ENCODE peak calls at places on chromosomes 5 and 9, in six cellular contexts. One of them, this sample, is unnamed.

GRCh38 chr9:107951511-107951910 is 461.9 kb upstream of the KLF4 start:
- DNase-seq in AG09319: no peak
- DNase-seq in PC-9: no peak
- DNase-seq in heart left ventricle: no peak
- DNase-seq in BJ: no peak
- DNase-seq in left ventricle myocardium inferior: no peak
- DNase-seq in this sample: no peak

GRCh38 chr5:591746-592145 is 20.4 kb upstream of the CEP72 start:
- DNase-seq in AG09319: no peak
- DNase-seq in PC-9: no peak
- DNase-seq in heart left ventricle: no peak
- DNase-seq in BJ: no peak
- DNase-seq in left ventricle myocardium inferior: no peak
- DNase-seq in this sample: no peak

GRCh38 chr9:23851024-23851629 is 25.1 kb upstream of the ELAVL2 start:
- DNase-seq in AG09319: no peak
- DNase-seq in PC-9: no peak
- DNase-seq in heart left ventricle: peak; percentile 55
- DNase-seq in BJ: no peak
- DNase-seq in left ventricle myocardium inferior: no peak
- DNase-seq in this sample: no peak

GRCh38 chr5:24788829-24789509 is 144.2 kb upstream of the CDH10 start:
- DNase-seq in AG09319: no peak
- DNase-seq in PC-9: peak; percentile 47
- DNase-seq in heart left ventricle: no peak
- DNase-seq in BJ: peak; percentile 74
- DNase-seq in left ventricle myocardium inferior: no peak
- DNase-seq in this sample: no peak

GRCh38 chr5:56060276-56061110 is 65.7 kb upstream of the IL6ST start:
- DNase-seq in AG09319: no peak
- DNase-seq in PC-9: no peak
- DNase-seq in heart left ventricle: no peak
- DNase-seq in BJ: no peak
- DNase-seq in left ventricle myocardium inferior: no peak
- DNase-seq in this sample: no peak

GRCh38 chr9:114112778-114113585 is 13.9 kb upstream of the KIF12 start:
- DNase-seq in AG09319: peak; percentile 32
- DNase-seq in PC-9: no peak
- DNase-seq in heart left ventricle: peak; percentile 91
- DNase-seq in BJ: peak; percentile 33
- DNase-seq in left ventricle myocardium inferior: peak; percentile 89
- DNase-seq in this sample: no peak

GRCh38 chr5:43099615-43100014 is 21.1 kb upstream of the ZNF131 start:
- DNase-seq in AG09319: no peak
- DNase-seq in PC-9: no peak
- DNase-seq in heart left ventricle: no peak
- DNase-seq in BJ: no peak
- DNase-seq in left ventricle myocardium inferior: no peak
- DNase-seq in this sample: no peak

GRCh38 chr9:98168952-98169488 is 23.4 kb downstream of the CORO2A start:
- DNase-seq in AG09319: no peak
- DNase-seq in PC-9: peak; percentile 50
- DNase-seq in heart left ventricle: no peak
- DNase-seq in BJ: no peak
- DNase-seq in left ventricle myocardium inferior: peak; percentile 57
- DNase-seq in this sample: peak; percentile 15

GRCh38 chr9:13791816-13792215 is 512.3 kb upstream of the MPDZ start:
- DNase-seq in AG09319: no peak
- DNase-seq in PC-9: no peak
- DNase-seq in heart left ventricle: no peak
- DNase-seq in BJ: no peak
- DNase-seq in left ventricle myocardium inferior: no peak
- DNase-seq in this sample: no peak

GRCh38 chr5:36489505-36489904 is 116.9 kb upstream of the SLC1A3 start:
- DNase-seq in AG09319: no peak
- DNase-seq in PC-9: no peak
- DNase-seq in heart left ventricle: no peak
- DNase-seq in BJ: no peak
- DNase-seq in left ventricle myocardium inferior: no peak
- DNase-seq in this sample: no peak

GRCh38 chr5:52791366-52791765 is 3.6 kb downstream of the ITGA1 start:
- DNase-seq in AG09319: no peak
- DNase-seq in PC-9: no peak
- DNase-seq in heart left ventricle: no peak
- DNase-seq in BJ: no peak
- DNase-seq in left ventricle myocardium inferior: no peak
- DNase-seq in this sample: no peak

DNA sequence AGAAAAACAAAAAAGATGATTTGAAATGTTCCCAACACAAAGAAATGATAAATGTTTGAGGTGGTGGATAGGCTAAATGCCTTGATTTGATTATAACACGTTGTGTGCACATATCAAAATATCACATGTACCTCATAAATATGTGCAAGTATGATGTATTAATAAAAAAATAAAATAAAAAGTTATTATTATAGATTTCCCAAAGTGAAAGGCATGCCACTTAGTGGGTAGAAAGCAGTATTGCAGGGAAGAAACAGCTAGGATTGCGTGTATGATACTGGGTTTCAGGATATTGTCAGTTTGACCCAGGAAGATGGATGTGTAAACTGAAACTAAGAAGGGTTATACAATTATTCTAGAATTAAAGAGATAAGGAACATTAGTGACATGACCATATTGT is 3.6 kb upstream of the TMEM38B start:
- DNase-seq in AG09319: no peak
- DNase-seq in PC-9: no peak
- DNase-seq in heart left ventricle: no peak
- DNase-seq in BJ: no peak
- DNase-seq in left ventricle myocardium inferior: no peak
- DNase-seq in this sample: no peak
- TF ChIP-seq CTCF in AG09319: peak; percentile 51
- TF ChIP-seq CTCF in PC-9: peak; percentile 63
- TF ChIP-seq CTCF in heart left ventricle: no peak
- TF ChIP-seq CTCF in BJ: peak; percentile 58
- TF ChIP-seq CTCF in left ventricle myocardium inferior: peak; percentile 47
- TF ChIP-seq CTCF in this sample: peak; percentile 36

GRCh38 chr5:174312270-174312617 is 266.7 kb downstream of the NSG2 start:
- DNase-seq in AG09319: no peak
- DNase-seq in PC-9: no peak
- DNase-seq in heart left ventricle: no peak
- DNase-seq in BJ: no peak
- DNase-seq in left ventricle myocardium inferior: no peak
- DNase-seq in this sample: no peak
- TF ChIP-seq CTCF in AG09319: no peak
- TF ChIP-seq CTCF in PC-9: no peak
- TF ChIP-seq CTCF in heart left ventricle: peak; percentile 14
- TF ChIP-seq CTCF in BJ: no peak
- TF ChIP-seq CTCF in left ventricle myocardium inferior: no peak
- TF ChIP-seq CTCF in this sample: no peak

GRCh38 chr5:134561871-134562296 is 36.4 kb downstream of the JADE2 start:
- DNase-seq in AG09319: no peak
- DNase-seq in PC-9: no peak
- DNase-seq in heart left ventricle: peak; percentile 80
- DNase-seq in BJ: no peak
- DNase-seq in left ventricle myocardium inferior: peak; percentile 55
- DNase-seq in this sample: no peak
- TF ChIP-seq CTCF in AG09319: peak; percentile 47
- TF ChIP-seq CTCF in PC-9: no peak
- TF ChIP-seq CTCF in heart left ventricle: peak; percentile 36
- TF ChIP-seq CTCF in BJ: peak; percentile 67
- TF ChIP-seq CTCF in left ventricle myocardium inferior: peak; percentile 60
- TF ChIP-seq CTCF in this sample: peak; percentile 56

GRCh38 chr5:31825775-31826068 is 186.8 kb downstream of the PDZD2 start:
- DNase-seq in AG09319: no peak
- DNase-seq in PC-9: no peak
- DNase-seq in heart left ventricle: no peak
- DNase-seq in BJ: no peak
- DNase-seq in left ventricle myocardium inferior: no peak
- DNase-seq in this sample: no peak
- TF ChIP-seq CTCF in AG09319: no peak
- TF ChIP-seq CTCF in PC-9: peak; percentile 7
- TF ChIP-seq CTCF in heart left ventricle: no peak
- TF ChIP-seq CTCF in BJ: no peak
- TF ChIP-seq CTCF in left ventricle myocardium inferior: no peak
- TF ChIP-seq CTCF in this sample: no peak

This sample was measured in HFF-Myc.